ENCODE peak calls at places on chromosomes 6 and 20, in five cellular contexts. U is kidney, J is psoas muscle, E is HuH-7.5, W is GM04504. I is an unnamed sample.

GRCh38 chr20:23129891-23130621 is 43.9 kb upstream of the CD93 start:
- DNase-seq in U (no peak), J (no peak), E (no peak), W (no peak), I (no peak)

GRCh38 chr6:130928158-130928917 is 101.1 kb downstream of the SMLR1 start:
- DNase-seq in U (no peak), J (no peak), E (no peak), W (no peak), I (no peak)

GRCh38 chr6:24558516-24558915 is 63.7 kb downstream of the ALDH5A1 start:
- DNase-seq in U (no peak), J (no peak), E (no peak), W (no peak), I (no peak)

GRCh38 chr6:23181301-23182110 is 612.1 kb downstream of the HDGFL1 start:
- DNase-seq in U (no peak), J (no peak), E (no peak), W (no peak), I (no peak)

GRCh38 chr20:50163570-50164317 is 10.2 kb upstream of the PEDS1 start:
- DNase-seq in U (no peak), J (peak), E (no peak), W (peak), I (no peak)

GRCh38 chr6:54958446-54958845 is 111.9 kb downstream of the FAM83B start:
- DNase-seq in U (no peak), J (no peak), E (no peak), W (no peak), I (no peak)

GRCh38 chr6:8181162-8181909 is 79.0 kb upstream of the EEF1E1 start:
- DNase-seq in U (no peak), J (no peak), E (no peak), W (no peak), I (no peak)

GRCh38 chr20:36784116-36784515 is 10.6 kb upstream of the DSN1 start:
- DNase-seq in U (peak), J (no peak), E (no peak), W (no peak), I (no peak)